ENCODE peak calls at places on chromosomes 16 and 17, in six cellular contexts. C, L, G, Y, E and P are unnamed samples. For H3K4me1, the result is how much of the 10 kb centered on the place peaks cover.

GRCh38 chr16:51508813-51509212 is 357.7 kb upstream of the SALL1 start:
- DNase-seq in E (no peak), C (no peak), Y (no peak), G (peak), L (no peak), P (no peak)

GRCh38 chr16:1708768-1709180 is 2.8 kb downstream of the MAPK8IP3 start:
- DNase-seq in G (peak), C (no peak), E (peak), L (no peak), Y (no peak), P (no peak)

GRCh38 chr16:51392651-51393187 is 241.6 kb upstream of the SALL1 start:
- DNase-seq in G (peak), C (no peak), Y (no peak), E (no peak), L (peak), P (no peak)

GRCh38 chr17:18995220-18995619 is 9.3 kb downstream of the FAM83G start:
- DNase-seq in Y (no peak), G (no peak), E (no peak), L (no peak), C (no peak), P (no peak)

GRCh38 chr17:181213-182163 is at the start of gene DOC2B:
- DNase-seq in Y (peak), E (peak), G (peak), C (peak), L (peak), P (no peak)

GRCh38 chr17:62778990-62779681 is 29.0 kb downstream of the MARCHF10 start:
- DNase-seq in L (peak), E (no peak), C (no peak), Y (no peak), G (peak), P (no peak)

GRCh38 chr16:4521971-4522623 is 16.5 kb downstream of the CDIP1 start:
- DNase-seq in E (no peak), Y (no peak), L (peak), C (no peak), G (peak), P (no peak)

GRCh38 chr17:44997733-44998520 is 29.8 kb upstream of the C1QL1 start:
- DNase-seq in Y (no peak), E (no peak), G (peak), L (no peak), C (no peak), P (no peak)

GRCh38 chr16:23534868-23535860 is 22.0 kb downstream of the EARS2 start:
- DNase-seq in Y (no peak), L (no peak), E (no peak), G (no peak), C (no peak), P (no peak)

GRCh38 chr16:80287674-80288073 is 253.1 kb upstream of the DYNLRB2 start:
- DNase-seq in Y (no peak), G (no peak), L (no peak), C (no peak), E (no peak), P (no peak)

GRCh38 chr17:72388765-72389473 is 268.1 kb downstream of the SOX9 start:
- DNase-seq in Y (no peak), C (no peak), L (peak), G (peak), E (no peak), P (no peak)

GRCh38 chr16:25048146-25048618 is 33.0 kb upstream of the ARHGAP17 start:
- DNase-seq in Y (no peak), G (no peak), C (no peak), L (no peak), E (no peak), P (no peak)

GRCh38 chr17:79754359-79754758 is 23.6 kb upstream of the CBX2 start:
- DNase-seq in C (no peak), L (no peak), E (no peak), G (no peak), Y (no peak), P (no peak)

GRCh38 chr17:43839670-43840101 is 6.7 kb upstream of the MPP3 start:
- DNase-seq in Y (no peak), L (no peak), G (no peak), C (no peak), E (no peak), P (no peak)

GRCh38 chr17:8067806-8068205 is 19.7 kb downstream of the ALOX12B start:
- DNase-seq in Y (no peak), C (no peak), E (no peak), G (no peak), L (no peak), P (no peak)

GRCh38 chr17:36602030-36602737 is 801 bp downstream of the MRM1 start:
- DNase-seq in G (peak), L (peak), Y (peak), E (no peak), C (no peak), P (no peak)

GRCh38 chr16:29816694-29817441 is 916 bp downstream of the PAGR1 start:
- DNase-seq in Y (peak), C (no peak), G (peak), E (peak), L (peak), P (no peak)

GRCh38 chr17:1040216-1040600 is 43.3 kb downstream of the TIMM22 start:
- DNase-seq in C (no peak), L (no peak), Y (no peak), G (peak), E (no peak), P (no peak)

GRCh38 chr16:89010210-89010925 is 33.4 kb upstream of the CBFA2T3 start:
- DNase-seq in L (no peak), E (no peak), Y (no peak), G (no peak), C (no peak), P (no peak)

GRCh38 chr17:74599531-74599939 is 7.5 kb upstream of the CD300LD start:
- DNase-seq in G (no peak), L (no peak), E (no peak), Y (no peak), C (no peak), P (no peak)

GRCh38 chr16:79628501-79628975 is 28.0 kb upstream of the MAF start:
- DNase-seq in G (peak), E (no peak), L (no peak), C (no peak), Y (peak), P (no peak)

GRCh38 chr17:79091373-79091670 is 16.7 kb downstream of the ENGASE start:
- DNase-seq in G (no peak), E (no peak), L (no peak), Y (no peak), C (no peak), P (no peak)

GRCh38 chr16:3618782-3619166 is 7.4 kb upstream of the SLX4 start:
- DNase-seq in E (no peak), Y (no peak), L (no peak), C (no peak), G (no peak), P (no peak)

GRCh38 chr17:66777689-66778225 is 57.2 kb upstream of the CACNG5 start:
- DNase-seq in G (peak), E (no peak), Y (no peak), L (peak), C (no peak), P (peak)

GRCh38 chr17:13176436-13176835 is 158.6 kb upstream of the ELAC2 start:
- DNase-seq in C (no peak), G (no peak), Y (no peak), L (no peak), E (no peak), P (no peak)

GRCh38 chr17:5077781-5078105 is 524 bp upstream of the ZFP3 start:
- DNase-seq in E (no peak), Y (no peak), C (no peak), G (no peak), L (no peak), P (no peak)

GRCh38 chr16:4699030-4699556 is 5.7 kb downstream of the NUDT16L1 start:
- DNase-seq in C (no peak), Y (no peak), E (no peak), L (no peak), G (no peak), P (no peak)

GRCh38 chr17:48198950-48199541 is 91.5 kb downstream of the SNX11 start:
- DNase-seq in L (no peak), C (no peak), Y (no peak), G (no peak), E (no peak), P (no peak)

GRCh38 chr16:69188716-69189115 is 1.8 kb downstream of the SNTB2 start:
- DNase-seq in L (no peak), C (no peak), G (peak), E (no peak), Y (no peak), P (no peak)
- H3K27ac ChIP-seq in L (no peak), C (no peak), G (no peak), E (no peak), Y (no peak), P (no peak)

DNA sequence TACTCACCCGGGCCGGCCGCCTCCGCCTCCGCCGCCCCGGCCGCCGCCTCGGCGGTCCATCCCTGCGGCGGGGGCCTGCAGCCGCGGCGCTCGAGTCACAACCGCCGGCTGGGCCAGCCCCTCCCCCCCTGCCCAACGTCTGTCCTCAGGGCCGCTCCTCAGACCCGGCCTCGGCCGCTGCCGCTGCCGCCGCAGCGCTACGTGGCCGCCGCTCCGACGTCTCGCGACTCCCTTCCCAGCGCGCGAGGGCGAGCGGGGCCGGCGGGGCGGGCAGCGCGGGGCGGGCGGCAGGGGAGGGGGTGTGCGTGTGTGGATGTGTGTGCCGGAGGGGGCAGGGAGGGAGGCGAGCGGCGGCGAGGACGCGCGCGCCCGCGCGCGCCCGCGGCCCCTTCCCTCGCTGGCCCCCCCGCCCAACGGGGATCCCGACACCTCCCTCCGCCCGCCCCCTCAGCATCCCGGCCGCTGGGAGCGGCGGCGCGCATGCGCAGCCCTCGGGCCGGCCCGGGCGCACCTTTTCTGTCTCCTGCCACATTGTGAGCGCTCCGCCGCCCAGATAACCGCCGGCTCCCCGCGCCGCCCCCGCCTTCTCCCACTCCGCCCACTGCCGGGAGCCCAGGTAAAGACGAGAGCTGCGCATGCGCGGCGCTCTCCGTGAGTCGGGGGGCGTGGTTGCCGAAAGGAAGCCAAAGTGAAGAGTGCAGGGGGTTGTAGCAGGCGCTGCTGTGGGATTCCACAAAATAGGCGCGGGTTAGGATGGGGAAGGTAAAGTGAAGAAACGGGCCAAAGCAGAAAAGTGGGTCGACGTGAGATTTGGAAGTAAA is at the start of gene ZNF652:
- DNase-seq in E (peak), L (peak), G (peak), C (peak), Y (peak), P (peak)
- H3K4me1 ChIP-seq in E (under half), L (under half), G (under half), C (under half), Y (under half), P (under half)

DNA sequence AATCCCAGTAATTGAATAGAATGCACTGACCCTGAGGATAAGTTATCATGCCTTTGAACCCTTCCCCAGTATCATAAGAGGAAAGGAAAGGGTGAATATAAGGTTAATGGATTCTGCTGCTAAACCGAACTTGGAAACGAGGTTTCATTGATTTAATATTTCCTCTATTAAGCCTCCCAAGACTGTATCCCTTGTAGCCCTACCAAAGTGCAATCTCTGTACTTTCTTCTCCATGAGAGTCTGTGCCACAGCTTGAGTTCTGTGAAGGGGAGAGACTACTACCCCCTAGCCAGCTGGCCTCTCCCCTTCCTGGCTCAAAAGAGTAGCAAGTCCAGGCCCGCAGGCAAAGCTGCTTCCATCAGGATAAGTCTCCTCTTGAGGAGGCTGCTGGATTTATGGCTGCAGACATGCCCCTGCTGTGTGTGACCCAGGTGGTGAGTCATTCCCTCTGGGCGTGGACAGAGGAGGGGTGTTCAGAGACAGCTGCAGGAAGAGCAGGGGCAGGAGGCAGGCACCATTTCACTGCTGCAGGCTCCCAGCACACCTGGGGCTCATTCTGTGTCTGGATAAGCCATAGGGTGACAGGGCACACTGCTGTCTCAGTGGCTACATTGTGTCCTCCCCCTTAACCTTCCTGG is 58.4 kb downstream of the TOM1L2 start:
- DNase-seq in G (peak), L (peak), Y (peak), C (no peak), E (peak), P (no peak)
- H3K27ac ChIP-seq in G (no peak), L (no peak), Y (no peak), C (peak), E (peak), P (no peak)

GRCh38 chr16:81491522-81492188 is 47.0 kb downstream of the CMIP start:
- DNase-seq in C (no peak), Y (no peak), G (peak), E (no peak), L (no peak), P (no peak)

GRCh38 chr16:81488687-81489411 is 44.2 kb downstream of the CMIP start:
- DNase-seq in E (no peak), C (no peak), Y (no peak), G (no peak), L (no peak), P (no peak)

GRCh38 chr16:81487301-81487720 is 42.7 kb downstream of the CMIP start:
- DNase-seq in L (no peak), E (no peak), Y (no peak), C (no peak), G (peak), P (no peak)

GRCh38 chr16:81492307-81492706 is 47.7 kb downstream of the CMIP start:
- DNase-seq in G (no peak), E (no peak), Y (no peak), C (peak), L (no peak), P (no peak)

GRCh38 chr16:81489547-81490267 is 45.1 kb downstream of the CMIP start:
- DNase-seq in L (no peak), C (no peak), G (no peak), E (no peak), Y (no peak), P (no peak)
- H3K4me1 ChIP-seq in L (under half), C (under half), G (under half), E (half or more), Y (under half), P (under half)

DNA sequence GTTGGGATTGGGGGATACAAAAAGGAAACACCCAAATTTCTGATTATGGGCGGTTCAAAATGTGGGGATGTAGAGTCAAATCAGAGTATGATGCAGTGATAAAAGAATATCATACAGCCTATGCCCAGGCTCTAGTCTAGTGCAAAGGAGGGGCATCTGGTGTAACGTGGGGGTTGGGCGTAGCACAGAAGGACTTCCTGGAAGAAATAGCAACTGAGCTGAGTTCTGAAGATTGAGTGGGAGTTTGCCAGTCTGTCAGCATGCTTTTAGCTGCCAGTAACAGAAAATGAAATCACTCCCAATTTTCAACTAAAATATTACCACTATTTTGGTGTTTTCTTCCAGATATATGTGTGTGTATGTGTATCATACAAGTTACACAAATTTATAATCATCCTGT is 196.9 kb downstream of the SPECC1 start:
- DNase-seq in Y (no peak), C (no peak), G (peak), L (no peak), E (no peak), P (no peak)
- H3K27ac ChIP-seq in Y (no peak), C (no peak), G (no peak), L (no peak), E (no peak), P (no peak)